ENCODE peak calls at places on chromosomes 16 and 17, in six cellular contexts. J, R, H, A, E and T are unnamed samples.

GRCh38 chr16:88638323-88639230 is at the start of gene IL17C:
- DNase-seq in A (no peak), J (no peak), H (no peak), R (no peak), E (no peak), T (no peak)

GRCh38 chr17:63274156-63274555 is 171.9 kb downstream of the CYB561 start:
- DNase-seq in J (peak), A (no peak), H (no peak), E (no peak), R (peak), T (no peak)

GRCh38 chr16:15942901-15943690 is 6.3 kb upstream of the ABCC1 start:
- DNase-seq in J (no peak), A (no peak), E (no peak), R (no peak), H (no peak), T (no peak)

GRCh38 chr16:1300664-1301476 is 8.6 kb upstream of the UBE2I start:
- DNase-seq in E (no peak), H (peak), R (peak), A (peak), J (peak), T (peak)

GRCh38 chr17:17533901-17534441 is 37.8 kb upstream of the RASD1 start:
- DNase-seq in H (no peak), E (no peak), J (no peak), R (no peak), A (no peak), T (no peak)

GRCh38 chr16:20774703-20775362 is 11.0 kb downstream of the ACSM3 start:
- DNase-seq in R (peak), A (peak), H (peak), E (peak), J (peak), T (peak)

GRCh38 chr16:79451196-79451816 is 149.2 kb downstream of the MAF start:
- DNase-seq in E (no peak), J (no peak), A (peak), H (no peak), R (no peak), T (no peak)

GRCh38 chr16:72788269-72788809 is 259.6 kb downstream of the ZFHX3 start:
- DNase-seq in H (no peak), E (no peak), J (no peak), R (no peak), A (no peak), T (no peak)

GRCh38 chr16:34803683-34804416 is 1344.4 kb downstream of the TP53TG3F start:
- DNase-seq in E (no peak), H (no peak), A (no peak), R (no peak), J (no peak), T (no peak)

GRCh38 chr17:8382052-8382879 is 727 bp downstream of the RPL26 start:
- DNase-seq in R (peak), A (no peak), H (no peak), J (no peak), E (no peak), T (no peak)

GRCh38 chr16:58331024-58331707 is 36.3 kb upstream of the PRSS54 start:
- DNase-seq in J (no peak), A (no peak), R (no peak), E (no peak), H (peak), T (no peak)

GRCh38 chr16:28310796-28311195 is 18.5 kb downstream of the SBK1 start:
- DNase-seq in R (no peak), A (no peak), H (no peak), E (no peak), J (no peak), T (no peak)

GRCh38 chr17:40065041-40065770 is 2.4 kb downstream of the THRA start:
- DNase-seq in R (peak), H (no peak), A (no peak), E (no peak), J (no peak), T (no peak)

GRCh38 chr17:42679492-42680330 is 1.9 kb downstream of the CCR10 start:
- DNase-seq in E (no peak), R (peak), J (peak), H (peak), A (peak), T (peak)

GRCh38 chr16:55001931-55002330 is 71.3 kb downstream of the IRX5 start:
- DNase-seq in A (no peak), H (no peak), R (peak), E (no peak), J (no peak), T (no peak)

GRCh38 chr17:2214887-2215615 is 88.5 kb downstream of the SMG6 start:
- DNase-seq in A (no peak), E (no peak), J (peak), R (peak), H (no peak), T (no peak)

GRCh38 chr17:68398731-68399637 is 58.3 kb downstream of the WIPI1 start:
- DNase-seq in E (peak), A (peak), H (peak), R (peak), J (peak), T (peak)

GRCh38 chr16:63575031-63575430 is 1538.8 kb upstream of the CDH8 start:
- DNase-seq in R (no peak), E (no peak), J (no peak), A (no peak), H (no peak), T (no peak)

GRCh38 chr17:36899250-36900129 is 37.8 kb upstream of the LHX1 start:
- DNase-seq in J (no peak), E (no peak), A (no peak), H (no peak), R (no peak), T (no peak)

GRCh38 chr16:3819741-3820724 is 60.5 kb downstream of the CREBBP start:
- DNase-seq in H (no peak), E (peak), R (peak), A (no peak), J (peak), T (no peak)

GRCh38 chr16:31484491-31485171 is 1.7 kb downstream of the SLC5A2 start:
- DNase-seq in H (no peak), J (no peak), A (no peak), E (no peak), R (no peak), T (no peak)

GRCh38 chr17:67801626-67802175 is 23.6 kb upstream of the BPTF start:
- DNase-seq in A (no peak), E (no peak), R (no peak), H (peak), J (no peak), T (no peak)

GRCh38 chr16:86799367-86799766 is 221.0 kb downstream of the FOXL1 start:
- DNase-seq in J (no peak), R (no peak), H (no peak), A (no peak), E (no peak), T (no peak)

GRCh38 chr16:67930678-67931211 is 917 bp downstream of the CTRL start:
- DNase-seq in E (no peak), R (no peak), J (no peak), A (no peak), H (no peak), T (no peak)

GRCh38 chr17:11795906-11796305 is 197.6 kb downstream of the DNAH9 start:
- DNase-seq in H (no peak), A (no peak), J (no peak), E (no peak), R (no peak), T (no peak)

GRCh38 chr17:64001091-64001579 is 3.0 kb downstream of the PRR29 start:
- DNase-seq in E (no peak), J (no peak), H (no peak), R (no peak), A (no peak), T (no peak)

GRCh38 chr17:74646231-74646630 is 22.7 kb upstream of the CD300E start:
- DNase-seq in A (no peak), E (no peak), J (no peak), H (no peak), R (no peak), T (peak)
- TF ChIP-seq CTCF in A (peak), E (no peak), J (no peak), H (peak), R (no peak), T (peak)

DNA sequence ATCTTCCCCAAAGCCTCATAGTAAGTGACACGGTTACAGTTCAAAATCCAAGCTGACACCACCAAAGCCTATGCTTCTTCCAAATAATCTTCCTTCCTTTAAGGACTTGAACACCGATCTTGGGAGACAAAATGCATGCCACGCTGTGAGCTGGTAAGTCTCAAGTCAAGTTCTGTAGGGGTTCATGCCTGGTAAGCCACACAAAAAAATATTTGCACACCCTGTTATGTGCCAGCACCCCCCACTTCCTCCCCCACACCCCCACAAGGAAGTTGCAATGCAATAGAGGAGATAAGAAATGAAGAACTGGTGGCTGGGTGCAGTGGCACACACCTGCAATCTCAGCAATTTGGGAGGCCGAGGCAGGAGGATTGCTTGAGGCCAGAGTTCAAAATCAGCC is 5.6 kb downstream of the NOG start:
- DNase-seq in R (no peak), H (no peak), A (no peak), E (no peak), J (no peak), T (no peak)
- TF ChIP-seq CTCF in R (no peak), H (no peak), A (no peak), E (no peak), J (no peak), T (no peak)

DNA sequence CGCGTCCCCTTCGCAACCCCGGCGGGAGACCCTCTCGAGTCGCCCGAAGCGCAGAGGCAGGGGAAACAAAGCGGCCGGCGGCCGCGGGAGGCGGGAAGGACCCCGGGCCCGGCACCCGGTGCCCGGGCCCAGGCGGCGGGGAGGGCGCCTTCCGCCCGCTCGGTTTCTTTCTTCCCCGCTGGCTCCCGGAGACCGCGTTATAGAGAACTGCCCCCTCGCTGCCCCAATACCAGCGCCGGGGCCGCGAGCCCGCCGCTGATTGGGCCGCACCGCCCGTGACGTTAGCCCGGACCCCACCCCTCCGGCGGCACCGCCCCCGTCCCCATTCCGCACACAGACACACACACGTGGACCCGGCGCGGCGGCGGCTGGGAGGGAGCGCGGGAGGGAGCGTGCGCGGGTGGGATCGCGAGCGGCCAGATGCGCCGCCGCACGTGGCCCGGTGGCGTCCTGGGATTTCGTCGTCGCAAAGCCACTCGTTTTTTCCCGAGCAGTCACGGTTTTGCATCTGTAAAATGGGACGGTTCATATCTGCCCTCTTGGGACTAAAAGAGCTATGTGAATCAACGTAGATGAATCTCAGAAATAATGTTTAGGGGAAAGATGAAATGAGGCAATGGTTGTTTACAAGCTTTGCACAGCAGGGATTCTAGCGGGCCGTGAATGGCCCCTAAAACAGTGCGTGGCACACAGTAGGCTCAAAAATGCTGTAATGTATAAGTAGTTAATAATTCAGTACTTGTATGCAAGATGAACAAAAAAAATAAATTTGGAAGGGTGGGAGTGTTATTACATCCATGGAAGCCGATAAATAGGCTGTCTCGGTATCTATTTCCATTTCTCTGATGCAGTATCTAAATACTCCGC is at the start of gene EPOP:
- DNase-seq in J (peak), R (peak), A (peak), E (peak), H (peak), T (peak)
- TF ChIP-seq CTCF in J (no peak), R (no peak), A (no peak), E (no peak), H (no peak), T (no peak)

GRCh38 chr17:45815752-45816151 is 28.9 kb upstream of the SPPL2C start:
- DNase-seq in J (no peak), R (no peak), H (no peak), A (no peak), E (no peak), T (no peak)
- TF ChIP-seq CTCF in J (no peak), R (no peak), H (no peak), A (no peak), E (no peak), T (no peak)